ENCODE peak calls at places on chromosomes 4 and X, in five cellular contexts. M is fibroblast of lung, P is IMR-90, V is GM23248, L is K562. G is an unnamed sample. For H4K20me1, the result is how much of the 10 kb centered on the place peaks cover.

GRCh38 chr4:41358626-41359025 is 101.9 kb downstream of the UCHL1 start:
- DNase-seq in L (no peak), M (peak), V (peak), P (no peak), G (peak)

GRCh38 chr4:125315571-125316390 is 1.0 kb downstream of the FAT4 start:
- DNase-seq in L (no peak), V (peak), P (peak), M (peak), G (peak)

GRCh38 chr4:89929425-89930272 is 35.0 kb downstream of the MMRN1 start:
- DNase-seq in M (peak), L (no peak), V (no peak), P (no peak), G (no peak)

GRCh38 chrX:138945219-138945618 is 233.7 kb upstream of the FGF13 start:
- DNase-seq in M (peak), P (no peak), V (peak), L (peak), G (peak)

GRCh38 chrX:12984629-12985303 is 9.9 kb downstream of the TMSB4X start:
- DNase-seq in M (peak), V (peak), P (peak), L (peak), G (peak)

GRCh38 chrX:13471269-13471668 is 98.1 kb upstream of the EGFL6 start:
- DNase-seq in V (no peak), M (no peak), L (peak), P (no peak), G (no peak)

GRCh38 chrX:129086802-129087201 is 436.5 kb downstream of the SMARCA1 start:
- DNase-seq in M (no peak), P (no peak), V (no peak), L (no peak), G (no peak)

GRCh38 chrX:133373366-133374079 is 41.8 kb downstream of the GPC4 start:
- DNase-seq in M (no peak), L (no peak), P (no peak), V (no peak), G (no peak)

GRCh38 chr4:90093526-90093925 is 33.7 kb upstream of the CCSER1 start:
- DNase-seq in P (no peak), M (no peak), V (no peak), L (no peak), G (no peak)

GRCh38 chr4:172042714-172043114 is 229.5 kb downstream of the GALNTL6 start:
- DNase-seq in M (peak), V (no peak), P (no peak), L (peak), G (peak)

GRCh38 chrX:124257924-124258706 is 74.3 kb upstream of the TEX13D start:
- DNase-seq in P (no peak), M (no peak), L (no peak), V (peak), G (no peak)

GRCh38 chr4:185792384-185793146 is 19.4 kb downstream of the SORBS2 start:
- DNase-seq in M (peak), L (no peak), V (peak), P (peak), G (peak)

GRCh38 chr4:27129871-27130277 is 269.2 kb downstream of the STIM2 start:
- DNase-seq in M (peak), L (no peak), V (no peak), P (no peak), G (no peak)

GRCh38 chr4:30839583-30840520 is 119.7 kb downstream of the PCDH7 start:
- DNase-seq in M (peak), V (no peak), P (peak), L (no peak), G (no peak)

GRCh38 chr4:75630174-75630931 is at the start of gene CDKL2:
- DNase-seq in L (no peak), V (peak), M (peak), P (no peak), G (no peak)

GRCh38 chr4:89482248-89482647 is 174.6 kb upstream of the GPRIN3 start:
- DNase-seq in P (peak), M (peak), V (peak), L (peak), G (no peak)

GRCh38 chr4:47485047-47485692 is at the start of gene ATP10D:
- DNase-seq in L (peak), V (peak), P (peak), M (peak), G (peak)

GRCh38 chr4:119731778-119732177 is 103.2 kb upstream of the PDE5A start:
- DNase-seq in L (no peak), V (no peak), P (no peak), M (no peak), G (no peak)

GRCh38 chr4:176920694-176921093 is 128.0 kb upstream of the VEGFC start:
- DNase-seq in P (peak), V (peak), L (no peak), M (peak), G (no peak)

GRCh38 chrX:133776072-133776471 is 209.3 kb downstream of the GPC3 start:
- DNase-seq in L (peak), P (no peak), M (no peak), V (no peak), G (no peak)

GRCh38 chr4:156694413-156694812 is 277.2 kb downstream of the PDGFC start:
- DNase-seq in P (no peak), V (no peak), M (no peak), L (no peak), G (no peak)

GRCh38 chrX:116379854-116380253 is 56.6 kb upstream of the SLC6A14 start:
- DNase-seq in M (peak), L (no peak), V (peak), P (peak), G (no peak)

GRCh38 chrX:48278958-48279357 is 23.8 kb downstream of the SSX1 start:
- DNase-seq in L (peak), V (peak), P (no peak), M (no peak), G (no peak)

GRCh38 chrX:42546800-42547199 is 231.2 kb downstream of the PPP1R2C start:
- DNase-seq in M (no peak), L (no peak), V (no peak), P (no peak), G (no peak)

GRCh38 chr4:128241981-128242380 is 45.6 kb downstream of the PGRMC2 start:
- DNase-seq in L (no peak), M (no peak), V (no peak), P (no peak), G (no peak)

GRCh38 chr4:6568689-6569332 is 6.2 kb upstream of the MAN2B2 start:
- DNase-seq in P (peak), M (peak), V (peak), L (peak), G (peak)

GRCh38 chrX:86348669-86349068 is 200.4 kb downstream of the DACH2 start:
- DNase-seq in M (no peak), P (no peak), V (no peak), L (peak), G (no peak)

GRCh38 chrX:108225456-108225730 is 133.8 kb downstream of the ATG4A start:
- DNase-seq in P (no peak), L (no peak), M (peak), V (no peak), G (no peak)

GRCh38 chr4:108592674-108592986 is 27.7 kb upstream of the RPL34 start:
- DNase-seq in P (no peak), M (no peak), L (no peak), V (no peak), G (no peak)

GRCh38 chrX:31301203-31301602 is 229.4 kb upstream of the FTHL17 start:
- DNase-seq in V (no peak), M (no peak), P (no peak), L (no peak), G (no peak)

GRCh38 chr4:123116412-123116811 is 194.0 kb upstream of the NUDT6 start:
- DNase-seq in M (no peak), V (peak), P (peak), L (no peak), G (no peak)

GRCh38 chr4:106365613-106366012 is 3.0 kb downstream of the GIMD1 start:
- DNase-seq in V (peak), L (peak), M (peak), P (peak), G (no peak)

GRCh38 chrX:123976671-123977316 is 15.3 kb downstream of the STAG2 start:
- DNase-seq in L (peak), P (peak), M (peak), V (peak), G (peak)

GRCh38 chr4:169611991-169612868 is at the start of gene NEK1:
- DNase-seq in M (peak), P (peak), V (peak), L (peak), G (peak)

GRCh38 chrX:103376118-103376978 is at the start of gene BEX3:
- DNase-seq in P (peak), V (peak), L (no peak), M (peak), G (peak)

GRCh38 chrX:150051096-150051495 is 112.8 kb upstream of the EOLA2 start:
- DNase-seq in M (no peak), V (no peak), P (no peak), L (no peak), G (peak)

GRCh38 chr4:102843938-102844337 is 16.6 kb upstream of the UBE2D3 start:
- DNase-seq in V (peak), M (no peak), P (no peak), L (no peak), G (no peak)

GRCh38 chr4:48930654-48931053 is 24.1 kb upstream of the OCIAD2 start:
- DNase-seq in V (no peak), P (no peak), M (no peak), L (peak), G (no peak)

GRCh38 chrX:25004485-25005032 is 11.2 kb downstream of the ARX start:
- DNase-seq in L (no peak), P (no peak), V (no peak), M (no peak), G (no peak)

GRCh38 chrX:25006586-25007058 is 9.1 kb downstream of the ARX start:
- DNase-seq in L (no peak), V (no peak), P (no peak), M (no peak), G (no peak)

GRCh38 chrX:25005034-25005381 is 10.8 kb downstream of the ARX start:
- DNase-seq in V (no peak), L (no peak), P (no peak), M (no peak), G (no peak)

GRCh38 chrX:25004040-25004439 is 11.7 kb downstream of the ARX start:
- DNase-seq in M (no peak), L (no peak), V (no peak), P (no peak), G (no peak)

GRCh38 chrX:25005382-25006185 is 10.2 kb downstream of the ARX start:
- DNase-seq in L (no peak), M (no peak), P (no peak), V (peak), G (no peak)
- H3K4me2 ChIP-seq in L (no peak), M (peak), P (peak), V (no peak), G (no peak)

GRCh38 chr4:84932462-84932861 is 34.0 kb downstream of the WDFY3 start:
- DNase-seq in M (no peak), L (no peak), V (no peak), P (no peak), G (no peak)
- H3K4me3 ChIP-seq in M (no peak), L (no peak), V (no peak), P (no peak), G (no peak)

GRCh38 chr4:110518889-110519490 is 43.0 kb downstream of the ENPEP start:
- DNase-seq in M (peak), V (peak), L (peak), P (peak), G (no peak)

GRCh38 chr4:110512901-110513300 is 36.9 kb downstream of the ENPEP start:
- DNase-seq in V (no peak), M (no peak), L (no peak), P (no peak), G (no peak)

GRCh38 chr4:110515676-110516075 is 39.7 kb downstream of the ENPEP start:
- DNase-seq in M (no peak), P (no peak), V (no peak), L (peak), G (no peak)

GRCh38 chr4:110514889-110515479 is 39.0 kb downstream of the ENPEP start:
- DNase-seq in P (peak), L (peak), M (peak), V (peak), G (no peak)

GRCh38 chr4:110516106-110516922 is 40.4 kb downstream of the ENPEP start:
- DNase-seq in V (peak), L (peak), P (peak), M (peak), G (peak)
- H4K20me1 ChIP-seq in V (under half), L (under half), P (under half), M (under half), G (under half)

GRCh38 chrX:15675490-15675921 is 10.9 kb upstream of the CLTRN start:
- DNase-seq in P (no peak), L (peak), M (no peak), V (peak), G (peak)

GRCh38 chrX:15683193-15683592 is 18.6 kb upstream of the CLTRN start:
- DNase-seq in V (no peak), P (no peak), L (peak), M (no peak), G (no peak)

GRCh38 chrX:15679246-15679645 is 14.6 kb upstream of the CLTRN start:
- DNase-seq in L (no peak), P (no peak), V (no peak), M (peak), G (no peak)

GRCh38 chrX:15678339-15678738 is 13.7 kb upstream of the CLTRN start:
- DNase-seq in L (no peak), P (no peak), M (no peak), V (no peak), G (no peak)

DNA sequence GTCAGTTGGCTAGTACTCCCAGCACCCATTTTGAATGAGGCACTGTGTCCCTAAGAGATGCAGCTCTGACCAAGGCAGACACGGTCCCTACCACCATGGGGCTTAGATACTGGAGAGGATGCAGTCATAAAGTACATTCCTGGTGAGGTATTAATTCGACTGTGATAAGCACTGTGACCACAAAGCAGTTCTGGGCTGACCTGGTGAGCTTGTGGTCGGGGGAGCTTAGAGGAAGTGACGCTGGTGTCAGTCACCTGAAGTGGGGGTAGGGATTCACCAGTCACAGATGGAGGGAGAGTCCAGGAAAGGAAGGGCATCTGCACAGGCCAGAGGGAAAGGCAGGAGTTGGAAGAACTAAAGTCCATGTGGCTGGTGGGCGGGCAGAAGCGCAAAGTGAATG is 15.8 kb upstream of the CLTRN start:
- DNase-seq in P (peak), M (peak), V (peak), L (peak), G (no peak)
- H3K4me2 ChIP-seq in P (no peak), M (no peak), V (no peak), L (no peak), G (no peak)